ENCODE peak calls at places on chromosomes 11 and 22, in seven cellular contexts. O is pancreas, C is right lobe of liver, B is keratinocyte, A is coronary artery, P is cardiac muscle cell, Q is heart left ventricle. G is an unnamed sample.

GRCh38 chr11:2587132-2587930 is 112.5 kb downstream of the KCNQ1OT1 start:
- DNase-seq in O (no peak), C (no peak), B (no peak), A (peak), P (no peak), Q (peak), G (no peak)

GRCh38 chr11:68297812-68298658 is 14.4 kb upstream of the LRP5 start:
- DNase-seq in O (peak), C (peak), B (peak), A (no peak), P (peak), Q (peak), G (peak)

GRCh38 chr22:21778705-21779363 is 43.2 kb upstream of the YPEL1 start:
- DNase-seq in O (no peak), C (no peak), B (no peak), A (no peak), P (no peak), Q (no peak), G (no peak)

GRCh38 chr11:59144579-59145345 is 2.1 kb downstream of the FAM111A start:
- DNase-seq in O (peak), C (peak), B (peak), A (peak), P (peak), Q (peak), G (peak)

GRCh38 chr11:60905551-60906113 is 753 bp downstream of the PRPF19 start:
- DNase-seq in O (no peak), C (no peak), B (no peak), A (no peak), P (no peak), Q (no peak), G (no peak)

GRCh38 chr11:61080526-61080925 is 21.8 kb upstream of the CD5 start:
- DNase-seq in O (no peak), C (no peak), B (no peak), A (no peak), P (no peak), Q (no peak), G (no peak)

GRCh38 chr11:59756496-59756840 is 1.3 kb downstream of the STX3 start:
- DNase-seq in O (no peak), C (no peak), B (no peak), A (no peak), P (no peak), Q (no peak), G (no peak)

GRCh38 chr22:42673898-42674390 is 24.8 kb upstream of the CYB5R3 start:
- DNase-seq in O (no peak), C (no peak), B (no peak), A (no peak), P (no peak), Q (no peak), G (no peak)

GRCh38 chr11:14789879-14790484 is 102.0 kb downstream of the CYP2R1 start:
- DNase-seq in O (no peak), C (no peak), B (no peak), A (no peak), P (no peak), Q (no peak), G (no peak)

GRCh38 chr11:33633251-33634003 is 67.2 kb downstream of the C11orf91 start:
- DNase-seq in O (no peak), C (no peak), B (peak), A (no peak), P (no peak), Q (no peak), G (no peak)

GRCh38 chr11:97751405-97751804 is 1269.3 kb upstream of the CNTN5 start:
- DNase-seq in O (peak), C (no peak), B (no peak), A (no peak), P (no peak), Q (peak), G (peak)

GRCh38 chr11:62124186-62125113 is 639 bp downstream of the INCENP start:
- DNase-seq in O (no peak), C (peak), B (peak), A (peak), P (peak), Q (no peak), G (peak)

GRCh38 chr11:16841984-16842383 is 103.5 kb downstream of the C11orf58 start:
- DNase-seq in O (no peak), C (no peak), B (no peak), A (no peak), P (no peak), Q (no peak), G (no peak)

GRCh38 chr11:109439684-109440083 is 17.7 kb downstream of the C11orf87 start:
- DNase-seq in O (no peak), C (no peak), B (no peak), A (no peak), P (no peak), Q (peak), G (peak)

GRCh38 chr22:40679249-40679963 is at the start of gene MCHR1:
- DNase-seq in O (no peak), C (peak), B (no peak), A (no peak), P (no peak), Q (no peak), G (no peak)

GRCh38 chr11:80779907-80780615 is 1339.2 kb upstream of the TENM4 start:
- DNase-seq in O (no peak), C (no peak), B (no peak), A (no peak), P (peak), Q (no peak), G (no peak)

GRCh38 chr22:22848364-22848866 is 39.2 kb upstream of the IGLL5 start:
- DNase-seq in O (peak), C (peak), B (peak), A (no peak), P (no peak), Q (peak), G (peak)

GRCh38 chr11:31397239-31397834 is 27.7 kb downstream of the DNAJC24 start:
- DNase-seq in O (no peak), C (no peak), B (no peak), A (no peak), P (peak), Q (no peak), G (no peak)

GRCh38 chr11:73270089-73270854 is 1.9 kb upstream of the P2RY6 start:
- DNase-seq in O (no peak), C (no peak), B (no peak), A (peak), P (no peak), Q (no peak), G (no peak)

GRCh38 chr22:19181786-19182471 is 3.4 kb upstream of the SLC25A1 start:
- DNase-seq in O (no peak), C (no peak), B (no peak), A (no peak), P (no peak), Q (no peak), G (no peak)

GRCh38 chr11:117961896-117962295 is 24.3 kb upstream of the IL10RA start:
- DNase-seq in O (no peak), C (no peak), B (no peak), A (no peak), P (no peak), Q (no peak), G (no peak)

GRCh38 chr11:85752201-85752889 is 58.6 kb downstream of the SYTL2 start:
- DNase-seq in O (peak), C (no peak), B (no peak), A (no peak), P (no peak), Q (no peak), G (no peak)

GRCh38 chr11:65651589-65652510 is 10.9 kb downstream of the RELA start:
- DNase-seq in O (peak), C (no peak), B (no peak), A (peak), P (no peak), Q (peak), G (no peak)

GRCh38 chr22:17536269-17536668 is 27.0 kb upstream of the SLC25A18 start:
- DNase-seq in O (no peak), C (no peak), B (no peak), A (peak), P (no peak), Q (no peak), G (no peak)

GRCh38 chr22:19446603-19447387 is 716 bp downstream of the C22orf39 start:
- DNase-seq in O (no peak), C (no peak), B (no peak), A (no peak), P (no peak), Q (no peak), G (no peak)

GRCh38 chr11:67031791-67032561 is 9.0 kb downstream of the SYT12 start:
- DNase-seq in O (no peak), C (no peak), B (no peak), A (no peak), P (no peak), Q (no peak), G (no peak)

GRCh38 chr11:61375709-61376108 is 13.5 kb downstream of the TMEM138 start:
- DNase-seq in O (no peak), C (peak), B (no peak), A (no peak), P (no peak), Q (no peak), G (no peak)

GRCh38 chr11:250274-250673 is 13.5 kb downstream of the PSMD13 start:
- DNase-seq in O (no peak), C (no peak), B (no peak), A (no peak), P (no peak), Q (no peak), G (no peak)

GRCh38 chr11:76225122-76225584 is 18.9 kb upstream of the WNT11 start:
- DNase-seq in O (no peak), C (no peak), B (no peak), A (no peak), P (no peak), Q (peak), G (peak)

DNA sequence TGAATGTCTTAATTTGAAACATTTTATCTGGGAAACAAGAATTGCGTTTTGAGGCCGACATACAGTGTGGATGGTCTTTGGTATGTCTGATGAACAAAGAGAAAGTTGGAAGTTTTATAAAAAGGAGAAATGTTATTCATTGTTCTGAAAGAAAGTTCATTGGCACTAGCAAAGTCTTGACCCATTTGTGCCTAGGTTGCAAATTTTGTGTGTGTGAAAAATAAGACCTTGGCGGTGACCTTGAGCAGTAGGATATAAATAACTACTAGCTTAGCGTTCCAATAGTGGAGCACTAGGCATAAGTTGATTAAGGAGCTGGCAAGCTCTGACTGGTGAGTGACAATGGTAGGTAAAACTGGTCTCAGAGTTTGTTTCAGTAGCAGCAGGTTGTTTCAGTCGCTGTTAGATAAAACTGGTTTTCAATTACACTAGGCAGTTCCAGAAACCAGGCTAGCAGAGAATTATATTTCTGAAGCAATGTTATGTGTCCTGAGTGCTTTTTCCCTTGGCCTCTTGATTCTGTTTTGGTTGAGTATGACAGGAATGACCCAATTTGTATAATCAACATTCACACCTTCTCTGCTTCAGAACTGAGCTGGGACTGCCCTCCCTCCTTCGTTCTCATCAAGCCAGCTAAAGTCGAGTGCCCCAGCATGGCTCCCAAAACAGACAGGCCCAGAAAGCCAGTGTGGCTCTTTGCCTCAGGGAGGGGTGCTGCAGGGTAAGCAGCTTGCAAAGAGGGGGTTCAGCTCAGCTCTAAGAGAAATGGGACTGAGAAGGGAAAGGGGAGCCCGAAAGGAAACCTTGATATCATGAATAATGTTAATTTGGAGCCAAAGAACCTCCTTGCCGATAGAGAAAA is 85.7 kb downstream of the NTM start:
- DNase-seq in O (no peak), C (no peak), B (no peak), A (no peak), P (peak), Q (no peak), G (no peak)
- H3K27ac ChIP-seq in O (no peak), C (no peak), B (no peak), A (no peak), P (peak), Q (no peak), G (peak)

DNA sequence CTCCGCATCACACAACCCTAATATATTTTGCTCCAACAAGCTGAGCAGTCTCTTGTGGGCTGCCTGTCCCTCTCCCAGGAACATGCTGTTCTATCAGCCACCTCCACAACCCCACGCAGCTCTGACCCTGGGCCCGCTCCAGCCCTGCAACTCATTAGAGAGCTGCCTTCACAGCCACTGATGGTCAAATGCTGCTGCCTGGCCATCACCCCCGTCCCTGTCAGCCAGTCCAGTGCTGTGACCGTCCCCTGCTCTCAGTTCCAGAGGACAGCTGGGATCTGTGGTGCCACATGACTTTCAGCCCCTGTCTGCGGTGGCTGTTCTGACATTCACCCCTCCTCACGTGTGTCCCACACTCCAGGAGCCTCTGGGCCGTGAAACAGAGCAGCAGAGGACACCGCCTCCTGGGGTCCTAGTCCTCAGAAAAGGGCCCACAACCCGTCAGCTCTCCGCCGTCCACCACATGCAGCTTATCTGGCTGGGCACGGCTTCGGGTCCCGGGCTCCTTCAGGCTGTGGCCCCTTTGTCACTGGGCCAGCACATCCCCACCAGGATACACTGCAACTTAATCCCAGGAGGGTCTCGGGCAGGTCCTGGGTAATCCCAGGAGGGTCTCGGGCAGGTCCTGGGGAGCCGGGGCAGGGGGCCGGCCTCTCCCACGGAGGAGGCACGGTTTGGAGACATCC is 14.9 kb downstream of the CRELD2 start:
- DNase-seq in O (peak), C (peak), B (no peak), A (no peak), P (no peak), Q (peak), G (no peak)
- H3K27ac ChIP-seq in O (peak), C (peak), B (no peak), A (peak), P (peak), Q (peak), G (peak)

DNA sequence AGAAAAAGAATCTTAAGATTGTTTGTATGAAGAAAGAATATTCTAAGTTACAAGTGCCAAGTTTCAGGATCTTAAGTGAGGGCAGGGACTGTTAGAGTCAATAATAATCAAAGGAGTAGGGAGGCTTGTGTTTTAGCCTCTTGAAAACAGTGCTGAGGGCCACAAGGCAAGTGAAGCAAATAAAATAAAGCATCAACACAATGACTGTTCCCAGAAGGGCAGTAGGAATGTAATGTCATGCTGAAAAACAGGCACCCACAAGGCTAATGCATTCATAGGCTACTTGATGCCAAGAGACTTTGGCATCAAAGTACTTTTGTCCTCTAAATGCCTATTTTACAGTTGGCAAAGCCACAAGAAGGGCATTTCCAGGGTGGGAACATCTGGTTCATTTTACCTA is 22.9 kb downstream of the RAB39A start:
- DNase-seq in O (no peak), C (no peak), B (no peak), A (no peak), P (no peak), Q (no peak), G (no peak)
- H3K27ac ChIP-seq in O (no peak), C (no peak), B (no peak), A (no peak), P (no peak), Q (no peak), G (no peak)

GRCh38 chr11:95354304-95354703 is 123.3 kb upstream of the SESN3 start:
- DNase-seq in O (no peak), C (no peak), B (no peak), A (no peak), P (no peak), Q (no peak), G (no peak)
- H3K27ac ChIP-seq in O (no peak), C (no peak), B (no peak), A (no peak), P (no peak), Q (no peak), G (no peak)

GRCh38 chr22:37547249-37547741 is 13.0 kb upstream of the CDC42EP1 start:
- DNase-seq in O (no peak), C (no peak), B (no peak), A (peak), P (no peak), Q (no peak), G (no peak)
- H3K27ac ChIP-seq in O (peak), C (peak), B (no peak), A (peak), P (peak), Q (peak), G (peak)